ENCODE peak calls at places on chromosomes 6 and 20, in nine cellular contexts. One of them, this sample, is unnamed.

GRCh38 chr6:150670311-150670710 is 70.6 kb downstream of the PLEKHG1 start:
- DNase-seq in IMR-90: no peak
- DNase-seq in astrocyte of the spinal cord: no peak
- DNase-seq in A549: no peak
- DNase-seq in stimulated activated naive CD4-positive, alpha-beta T cell treated with Interleukin-2 at 50 U/mL for 16 hours: no peak
- DNase-seq in cardiac muscle cell: no peak
- DNase-seq in HL-60: no peak
- DNase-seq in stimulated activated CD8-positive, alpha-beta memory T cell treated with anti-CD3 and anti-CD28 coated beads, Interleukin-12 subunit alpha, Interleukin-12 subunit beta, amount 100 ng/mL, for 4 hours: no peak
- DNase-seq in Right ventricle myocardium inferior: no peak
- DNase-seq in this sample: no peak

GRCh38 chr20:21104921-21105320 is 1.2 kb downstream of the LINC00237 start:
- DNase-seq in IMR-90: no peak
- DNase-seq in astrocyte of the spinal cord: no peak
- DNase-seq in A549: no peak
- DNase-seq in stimulated activated naive CD4-positive, alpha-beta T cell treated with Interleukin-2 at 50 U/mL for 16 hours: no peak
- DNase-seq in cardiac muscle cell: no peak
- DNase-seq in HL-60: no peak
- DNase-seq in stimulated activated CD8-positive, alpha-beta memory T cell treated with anti-CD3 and anti-CD28 coated beads, Interleukin-12 subunit alpha, Interleukin-12 subunit beta, amount 100 ng/mL, for 4 hours: no peak
- DNase-seq in Right ventricle myocardium inferior: no peak
- DNase-seq in this sample: no peak

GRCh38 chr6:82270791-82271392 is 23.3 kb upstream of the IBTK start:
- DNase-seq in IMR-90: peak; percentile 52
- DNase-seq in astrocyte of the spinal cord: peak; percentile 50
- DNase-seq in A549: peak; percentile 49
- DNase-seq in stimulated activated naive CD4-positive, alpha-beta T cell treated with Interleukin-2 at 50 U/mL for 16 hours: no peak
- DNase-seq in cardiac muscle cell: peak; percentile 60
- DNase-seq in HL-60: no peak
- DNase-seq in stimulated activated CD8-positive, alpha-beta memory T cell treated with anti-CD3 and anti-CD28 coated beads, Interleukin-12 subunit alpha, Interleukin-12 subunit beta, amount 100 ng/mL, for 4 hours: no peak
- DNase-seq in Right ventricle myocardium inferior: no peak
- DNase-seq in this sample: no peak

GRCh38 chr6:155887431-155887830 is 431.8 kb upstream of the NOX3 start:
- DNase-seq in IMR-90: no peak
- DNase-seq in astrocyte of the spinal cord: no peak
- DNase-seq in A549: no peak
- DNase-seq in stimulated activated naive CD4-positive, alpha-beta T cell treated with Interleukin-2 at 50 U/mL for 16 hours: no peak
- DNase-seq in cardiac muscle cell: no peak
- DNase-seq in HL-60: no peak
- DNase-seq in stimulated activated CD8-positive, alpha-beta memory T cell treated with anti-CD3 and anti-CD28 coated beads, Interleukin-12 subunit alpha, Interleukin-12 subunit beta, amount 100 ng/mL, for 4 hours: no peak
- DNase-seq in Right ventricle myocardium inferior: no peak
- DNase-seq in this sample: no peak

GRCh38 chr6:108737594-108738546 is 110.4 kb upstream of the ARMC2 start:
- DNase-seq in IMR-90: peak; percentile 99
- DNase-seq in astrocyte of the spinal cord: peak; percentile 85
- DNase-seq in A549: peak; percentile 43
- DNase-seq in stimulated activated naive CD4-positive, alpha-beta T cell treated with Interleukin-2 at 50 U/mL for 16 hours: peak; percentile 43
- DNase-seq in cardiac muscle cell: peak; percentile 89
- DNase-seq in HL-60: no peak
- DNase-seq in stimulated activated CD8-positive, alpha-beta memory T cell treated with anti-CD3 and anti-CD28 coated beads, Interleukin-12 subunit alpha, Interleukin-12 subunit beta, amount 100 ng/mL, for 4 hours: no peak
- DNase-seq in Right ventricle myocardium inferior: peak; percentile 53
- DNase-seq in this sample: peak; percentile 73

GRCh38 chr20:31664696-31665354 is 27.1 kb downstream of the COX4I2 start:
- DNase-seq in IMR-90: no peak
- DNase-seq in astrocyte of the spinal cord: no peak
- DNase-seq in A549: no peak
- DNase-seq in stimulated activated naive CD4-positive, alpha-beta T cell treated with Interleukin-2 at 50 U/mL for 16 hours: no peak
- DNase-seq in cardiac muscle cell: no peak
- DNase-seq in HL-60: no peak
- DNase-seq in stimulated activated CD8-positive, alpha-beta memory T cell treated with anti-CD3 and anti-CD28 coated beads, Interleukin-12 subunit alpha, Interleukin-12 subunit beta, amount 100 ng/mL, for 4 hours: no peak
- DNase-seq in Right ventricle myocardium inferior: no peak
- DNase-seq in this sample: peak; percentile 80

GRCh38 chr6:129860901-129861665 is at the start of gene TMEM244:
- DNase-seq in IMR-90: peak; percentile 70
- DNase-seq in astrocyte of the spinal cord: peak; percentile 51
- DNase-seq in A549: no peak
- DNase-seq in stimulated activated naive CD4-positive, alpha-beta T cell treated with Interleukin-2 at 50 U/mL for 16 hours: peak; percentile 1
- DNase-seq in cardiac muscle cell: no peak
- DNase-seq in HL-60: no peak
- DNase-seq in stimulated activated CD8-positive, alpha-beta memory T cell treated with anti-CD3 and anti-CD28 coated beads, Interleukin-12 subunit alpha, Interleukin-12 subunit beta, amount 100 ng/mL, for 4 hours: no peak
- DNase-seq in Right ventricle myocardium inferior: no peak
- DNase-seq in this sample: no peak

GRCh38 chr6:113077794-113078193 is 730.7 kb downstream of the RFPL4B start:
- DNase-seq in IMR-90: no peak
- DNase-seq in astrocyte of the spinal cord: no peak
- DNase-seq in A549: no peak
- DNase-seq in stimulated activated naive CD4-positive, alpha-beta T cell treated with Interleukin-2 at 50 U/mL for 16 hours: no peak
- DNase-seq in cardiac muscle cell: no peak
- DNase-seq in HL-60: no peak
- DNase-seq in stimulated activated CD8-positive, alpha-beta memory T cell treated with anti-CD3 and anti-CD28 coated beads, Interleukin-12 subunit alpha, Interleukin-12 subunit beta, amount 100 ng/mL, for 4 hours: no peak
- DNase-seq in Right ventricle myocardium inferior: no peak
- DNase-seq in this sample: no peak

GRCh38 chr6:133774356-133774755 is 114.6 kb upstream of the TCF21 start:
- DNase-seq in IMR-90: peak; percentile 75
- DNase-seq in astrocyte of the spinal cord: peak; percentile 48
- DNase-seq in A549: no peak
- DNase-seq in stimulated activated naive CD4-positive, alpha-beta T cell treated with Interleukin-2 at 50 U/mL for 16 hours: no peak
- DNase-seq in cardiac muscle cell: peak; percentile 63
- DNase-seq in HL-60: no peak
- DNase-seq in stimulated activated CD8-positive, alpha-beta memory T cell treated with anti-CD3 and anti-CD28 coated beads, Interleukin-12 subunit alpha, Interleukin-12 subunit beta, amount 100 ng/mL, for 4 hours: no peak
- DNase-seq in Right ventricle myocardium inferior: no peak
- DNase-seq in this sample: no peak

GRCh38 chr6:150755042-150755441 is 110.5 kb upstream of the MTHFD1L start:
- DNase-seq in IMR-90: no peak
- DNase-seq in astrocyte of the spinal cord: no peak
- DNase-seq in A549: no peak
- DNase-seq in stimulated activated naive CD4-positive, alpha-beta T cell treated with Interleukin-2 at 50 U/mL for 16 hours: no peak
- DNase-seq in cardiac muscle cell: no peak
- DNase-seq in HL-60: no peak
- DNase-seq in stimulated activated CD8-positive, alpha-beta memory T cell treated with anti-CD3 and anti-CD28 coated beads, Interleukin-12 subunit alpha, Interleukin-12 subunit beta, amount 100 ng/mL, for 4 hours: no peak
- DNase-seq in Right ventricle myocardium inferior: no peak
- DNase-seq in this sample: no peak

GRCh38 chr6:164005312-164005711 is 590.8 kb downstream of the QKI start:
- DNase-seq in IMR-90: no peak
- DNase-seq in astrocyte of the spinal cord: no peak
- DNase-seq in A549: no peak
- DNase-seq in stimulated activated naive CD4-positive, alpha-beta T cell treated with Interleukin-2 at 50 U/mL for 16 hours: no peak
- DNase-seq in cardiac muscle cell: no peak
- DNase-seq in HL-60: no peak
- DNase-seq in stimulated activated CD8-positive, alpha-beta memory T cell treated with anti-CD3 and anti-CD28 coated beads, Interleukin-12 subunit alpha, Interleukin-12 subunit beta, amount 100 ng/mL, for 4 hours: no peak
- DNase-seq in Right ventricle myocardium inferior: no peak
- DNase-seq in this sample: no peak

GRCh38 chr6:39849764-39850163 is 57.6 kb downstream of the DAAM2 start:
- DNase-seq in IMR-90: peak; percentile 31
- DNase-seq in astrocyte of the spinal cord: no peak
- DNase-seq in A549: no peak
- DNase-seq in stimulated activated naive CD4-positive, alpha-beta T cell treated with Interleukin-2 at 50 U/mL for 16 hours: no peak
- DNase-seq in cardiac muscle cell: peak; percentile 67
- DNase-seq in HL-60: no peak
- DNase-seq in stimulated activated CD8-positive, alpha-beta memory T cell treated with anti-CD3 and anti-CD28 coated beads, Interleukin-12 subunit alpha, Interleukin-12 subunit beta, amount 100 ng/mL, for 4 hours: no peak
- DNase-seq in Right ventricle myocardium inferior: no peak
- DNase-seq in this sample: no peak

GRCh38 chr6:34517966-34518365 is 38.2 kb downstream of the SPDEF start:
- DNase-seq in IMR-90: no peak
- DNase-seq in astrocyte of the spinal cord: no peak
- DNase-seq in A549: no peak
- DNase-seq in stimulated activated naive CD4-positive, alpha-beta T cell treated with Interleukin-2 at 50 U/mL for 16 hours: no peak
- DNase-seq in cardiac muscle cell: no peak
- DNase-seq in HL-60: no peak
- DNase-seq in stimulated activated CD8-positive, alpha-beta memory T cell treated with anti-CD3 and anti-CD28 coated beads, Interleukin-12 subunit alpha, Interleukin-12 subunit beta, amount 100 ng/mL, for 4 hours: no peak
- DNase-seq in Right ventricle myocardium inferior: no peak
- DNase-seq in this sample: no peak

GRCh38 chr20:46563170-46563847 is 12.9 kb upstream of the OCSTAMP start:
- DNase-seq in IMR-90: no peak
- DNase-seq in astrocyte of the spinal cord: no peak
- DNase-seq in A549: no peak
- DNase-seq in stimulated activated naive CD4-positive, alpha-beta T cell treated with Interleukin-2 at 50 U/mL for 16 hours: no peak
- DNase-seq in cardiac muscle cell: peak; percentile 12
- DNase-seq in HL-60: no peak
- DNase-seq in stimulated activated CD8-positive, alpha-beta memory T cell treated with anti-CD3 and anti-CD28 coated beads, Interleukin-12 subunit alpha, Interleukin-12 subunit beta, amount 100 ng/mL, for 4 hours: no peak
- DNase-seq in Right ventricle myocardium inferior: no peak
- DNase-seq in this sample: peak; percentile 63

GRCh38 chr6:105326838-105327745 is 75.8 kb downstream of the PREP start:
- DNase-seq in IMR-90: peak; percentile 83
- DNase-seq in astrocyte of the spinal cord: peak; percentile 55
- DNase-seq in A549: no peak
- DNase-seq in stimulated activated naive CD4-positive, alpha-beta T cell treated with Interleukin-2 at 50 U/mL for 16 hours: no peak
- DNase-seq in cardiac muscle cell: no peak
- DNase-seq in HL-60: no peak
- DNase-seq in stimulated activated CD8-positive, alpha-beta memory T cell treated with anti-CD3 and anti-CD28 coated beads, Interleukin-12 subunit alpha, Interleukin-12 subunit beta, amount 100 ng/mL, for 4 hours: no peak
- DNase-seq in Right ventricle myocardium inferior: no peak
- DNase-seq in this sample: no peak

GRCh38 chr6:154995241-154996162 is at the start of gene TIAM2:
- DNase-seq in IMR-90: no peak
- DNase-seq in astrocyte of the spinal cord: peak; percentile 24
- DNase-seq in A549: peak; percentile 25
- DNase-seq in stimulated activated naive CD4-positive, alpha-beta T cell treated with Interleukin-2 at 50 U/mL for 16 hours: peak; percentile 15
- DNase-seq in cardiac muscle cell: peak; percentile 29
- DNase-seq in HL-60: no peak
- DNase-seq in stimulated activated CD8-positive, alpha-beta memory T cell treated with anti-CD3 and anti-CD28 coated beads, Interleukin-12 subunit alpha, Interleukin-12 subunit beta, amount 100 ng/mL, for 4 hours: peak; percentile 2
- DNase-seq in Right ventricle myocardium inferior: no peak
- DNase-seq in this sample: peak; percentile 62

GRCh38 chr20:4283011-4283410 is 267.7 kb upstream of the RNF24 start:
- DNase-seq in IMR-90: no peak
- DNase-seq in astrocyte of the spinal cord: no peak
- DNase-seq in A549: no peak
- DNase-seq in stimulated activated naive CD4-positive, alpha-beta T cell treated with Interleukin-2 at 50 U/mL for 16 hours: no peak
- DNase-seq in cardiac muscle cell: no peak
- DNase-seq in HL-60: no peak
- DNase-seq in stimulated activated CD8-positive, alpha-beta memory T cell treated with anti-CD3 and anti-CD28 coated beads, Interleukin-12 subunit alpha, Interleukin-12 subunit beta, amount 100 ng/mL, for 4 hours: no peak
- DNase-seq in Right ventricle myocardium inferior: no peak
- DNase-seq in this sample: no peak

GRCh38 chr6:134183844-134184243 is 131.4 kb upstream of the SLC2A12 start:
- DNase-seq in IMR-90: no peak
- DNase-seq in astrocyte of the spinal cord: no peak
- DNase-seq in A549: no peak
- DNase-seq in stimulated activated naive CD4-positive, alpha-beta T cell treated with Interleukin-2 at 50 U/mL for 16 hours: no peak
- DNase-seq in cardiac muscle cell: no peak
- DNase-seq in HL-60: no peak
- DNase-seq in stimulated activated CD8-positive, alpha-beta memory T cell treated with anti-CD3 and anti-CD28 coated beads, Interleukin-12 subunit alpha, Interleukin-12 subunit beta, amount 100 ng/mL, for 4 hours: no peak
- DNase-seq in Right ventricle myocardium inferior: no peak
- DNase-seq in this sample: no peak

GRCh38 chr6:100796049-100796823 is 84.9 kb downstream of the ASCC3 start:
- DNase-seq in IMR-90: no peak
- DNase-seq in astrocyte of the spinal cord: no peak
- DNase-seq in A549: no peak
- DNase-seq in stimulated activated naive CD4-positive, alpha-beta T cell treated with Interleukin-2 at 50 U/mL for 16 hours: no peak
- DNase-seq in cardiac muscle cell: no peak
- DNase-seq in HL-60: peak; percentile 42
- DNase-seq in stimulated activated CD8-positive, alpha-beta memory T cell treated with anti-CD3 and anti-CD28 coated beads, Interleukin-12 subunit alpha, Interleukin-12 subunit beta, amount 100 ng/mL, for 4 hours: no peak
- DNase-seq in Right ventricle myocardium inferior: no peak
- DNase-seq in this sample: no peak

GRCh38 chr20:51562027-51562333 is 19.5 kb upstream of the NFATC2 start:
- DNase-seq in IMR-90: peak; percentile 19
- DNase-seq in astrocyte of the spinal cord: peak; percentile 59
- DNase-seq in A549: peak; percentile 26
- DNase-seq in stimulated activated naive CD4-positive, alpha-beta T cell treated with Interleukin-2 at 50 U/mL for 16 hours: no peak
- DNase-seq in cardiac muscle cell: peak; percentile 28
- DNase-seq in HL-60: no peak
- DNase-seq in stimulated activated CD8-positive, alpha-beta memory T cell treated with anti-CD3 and anti-CD28 coated beads, Interleukin-12 subunit alpha, Interleukin-12 subunit beta, amount 100 ng/mL, for 4 hours: no peak
- DNase-seq in Right ventricle myocardium inferior: no peak
- DNase-seq in this sample: no peak

GRCh38 chr6:35967059-35967769 is 46.3 kb upstream of the SRPK1 start:
- DNase-seq in IMR-90: no peak
- DNase-seq in astrocyte of the spinal cord: no peak
- DNase-seq in A549: no peak
- DNase-seq in stimulated activated naive CD4-positive, alpha-beta T cell treated with Interleukin-2 at 50 U/mL for 16 hours: no peak
- DNase-seq in cardiac muscle cell: no peak
- DNase-seq in HL-60: no peak
- DNase-seq in stimulated activated CD8-positive, alpha-beta memory T cell treated with anti-CD3 and anti-CD28 coated beads, Interleukin-12 subunit alpha, Interleukin-12 subunit beta, amount 100 ng/mL, for 4 hours: no peak
- DNase-seq in Right ventricle myocardium inferior: no peak
- DNase-seq in this sample: no peak

GRCh38 chr6:166529571-166529970 is 56.9 kb downstream of the RAMACL start:
- DNase-seq in IMR-90: peak; percentile 74
- DNase-seq in astrocyte of the spinal cord: peak; percentile 12
- DNase-seq in A549: no peak
- DNase-seq in stimulated activated naive CD4-positive, alpha-beta T cell treated with Interleukin-2 at 50 U/mL for 16 hours: no peak
- DNase-seq in cardiac muscle cell: no peak
- DNase-seq in HL-60: no peak
- DNase-seq in stimulated activated CD8-positive, alpha-beta memory T cell treated with anti-CD3 and anti-CD28 coated beads, Interleukin-12 subunit alpha, Interleukin-12 subunit beta, amount 100 ng/mL, for 4 hours: no peak
- DNase-seq in Right ventricle myocardium inferior: no peak
- DNase-seq in this sample: no peak

GRCh38 chr6:150072201-150072600 is 3.3 kb upstream of the ULBP3 start:
- DNase-seq in IMR-90: peak; percentile 16
- DNase-seq in astrocyte of the spinal cord: no peak
- DNase-seq in A549: peak; percentile 87
- DNase-seq in stimulated activated naive CD4-positive, alpha-beta T cell treated with Interleukin-2 at 50 U/mL for 16 hours: peak; percentile 51
- DNase-seq in cardiac muscle cell: peak; percentile 14
- DNase-seq in HL-60: no peak
- DNase-seq in stimulated activated CD8-positive, alpha-beta memory T cell treated with anti-CD3 and anti-CD28 coated beads, Interleukin-12 subunit alpha, Interleukin-12 subunit beta, amount 100 ng/mL, for 4 hours: no peak
- DNase-seq in Right ventricle myocardium inferior: no peak
- DNase-seq in this sample: peak; percentile 73

GRCh38 chr6:111551521-111552231 is 54.0 kb downstream of the TRAF3IP2 start:
- DNase-seq in IMR-90: no peak
- DNase-seq in astrocyte of the spinal cord: no peak
- DNase-seq in A549: no peak
- DNase-seq in stimulated activated naive CD4-positive, alpha-beta T cell treated with Interleukin-2 at 50 U/mL for 16 hours: no peak
- DNase-seq in cardiac muscle cell: no peak
- DNase-seq in HL-60: no peak
- DNase-seq in stimulated activated CD8-positive, alpha-beta memory T cell treated with anti-CD3 and anti-CD28 coated beads, Interleukin-12 subunit alpha, Interleukin-12 subunit beta, amount 100 ng/mL, for 4 hours: no peak
- DNase-seq in Right ventricle myocardium inferior: no peak
- DNase-seq in this sample: no peak

GRCh38 chr20:53723621-53724020 is 130.0 kb upstream of the ZNF217 start:
- DNase-seq in IMR-90: no peak
- DNase-seq in astrocyte of the spinal cord: no peak
- DNase-seq in A549: no peak
- DNase-seq in stimulated activated naive CD4-positive, alpha-beta T cell treated with Interleukin-2 at 50 U/mL for 16 hours: no peak
- DNase-seq in cardiac muscle cell: no peak
- DNase-seq in HL-60: no peak
- DNase-seq in stimulated activated CD8-positive, alpha-beta memory T cell treated with anti-CD3 and anti-CD28 coated beads, Interleukin-12 subunit alpha, Interleukin-12 subunit beta, amount 100 ng/mL, for 4 hours: no peak
- DNase-seq in Right ventricle myocardium inferior: no peak
- DNase-seq in this sample: no peak

GRCh38 chr6:132213191-132213590 is 188.1 kb downstream of the MOXD1 start:
- DNase-seq in IMR-90: no peak
- DNase-seq in astrocyte of the spinal cord: no peak
- DNase-seq in A549: no peak
- DNase-seq in stimulated activated naive CD4-positive, alpha-beta T cell treated with Interleukin-2 at 50 U/mL for 16 hours: no peak
- DNase-seq in cardiac muscle cell: no peak
- DNase-seq in HL-60: no peak
- DNase-seq in stimulated activated CD8-positive, alpha-beta memory T cell treated with anti-CD3 and anti-CD28 coated beads, Interleukin-12 subunit alpha, Interleukin-12 subunit beta, amount 100 ng/mL, for 4 hours: no peak
- DNase-seq in Right ventricle myocardium inferior: no peak
- DNase-seq in this sample: no peak

GRCh38 chr20:7980332-7981046 is 39.1 kb downstream of the TMX4 start:
- DNase-seq in IMR-90: peak; percentile 64
- DNase-seq in astrocyte of the spinal cord: peak; percentile 45
- DNase-seq in A549: peak; percentile 70
- DNase-seq in stimulated activated naive CD4-positive, alpha-beta T cell treated with Interleukin-2 at 50 U/mL for 16 hours: peak; percentile 1
- DNase-seq in cardiac muscle cell: peak; percentile 77
- DNase-seq in HL-60: peak; percentile 48
- DNase-seq in stimulated activated CD8-positive, alpha-beta memory T cell treated with anti-CD3 and anti-CD28 coated beads, Interleukin-12 subunit alpha, Interleukin-12 subunit beta, amount 100 ng/mL, for 4 hours: no peak
- DNase-seq in Right ventricle myocardium inferior: no peak
- DNase-seq in this sample: no peak

GRCh38 chr6:43383021-43383667 is 13.7 kb upstream of the ZNF318 start:
- DNase-seq in IMR-90: peak; percentile 84
- DNase-seq in astrocyte of the spinal cord: peak; percentile 62
- DNase-seq in A549: no peak
- DNase-seq in stimulated activated naive CD4-positive, alpha-beta T cell treated with Interleukin-2 at 50 U/mL for 16 hours: no peak
- DNase-seq in cardiac muscle cell: peak; percentile 68
- DNase-seq in HL-60: no peak
- DNase-seq in stimulated activated CD8-positive, alpha-beta memory T cell treated with anti-CD3 and anti-CD28 coated beads, Interleukin-12 subunit alpha, Interleukin-12 subunit beta, amount 100 ng/mL, for 4 hours: no peak
- DNase-seq in Right ventricle myocardium inferior: no peak
- DNase-seq in this sample: no peak

GRCh38 chr6:56652231-56652630 is 9.5 kb upstream of the DST start:
- DNase-seq in IMR-90: peak; percentile 64
- DNase-seq in astrocyte of the spinal cord: peak; percentile 47
- DNase-seq in A549: no peak
- DNase-seq in stimulated activated naive CD4-positive, alpha-beta T cell treated with Interleukin-2 at 50 U/mL for 16 hours: no peak
- DNase-seq in cardiac muscle cell: peak; percentile 74
- DNase-seq in HL-60: no peak
- DNase-seq in stimulated activated CD8-positive, alpha-beta memory T cell treated with anti-CD3 and anti-CD28 coated beads, Interleukin-12 subunit alpha, Interleukin-12 subunit beta, amount 100 ng/mL, for 4 hours: no peak
- DNase-seq in Right ventricle myocardium inferior: no peak
- DNase-seq in this sample: no peak

GRCh38 chr6:72031471-72031870 is 145.1 kb downstream of the RIMS1 start:
- DNase-seq in IMR-90: no peak
- DNase-seq in astrocyte of the spinal cord: no peak
- DNase-seq in A549: no peak
- DNase-seq in stimulated activated naive CD4-positive, alpha-beta T cell treated with Interleukin-2 at 50 U/mL for 16 hours: no peak
- DNase-seq in cardiac muscle cell: no peak
- DNase-seq in HL-60: no peak
- DNase-seq in stimulated activated CD8-positive, alpha-beta memory T cell treated with anti-CD3 and anti-CD28 coated beads, Interleukin-12 subunit alpha, Interleukin-12 subunit beta, amount 100 ng/mL, for 4 hours: no peak
- DNase-seq in Right ventricle myocardium inferior: no peak
- DNase-seq in this sample: no peak

GRCh38 chr20:10059006-10059405 is 24.2 kb downstream of the ANKEF1 start:
- DNase-seq in IMR-90: no peak
- DNase-seq in astrocyte of the spinal cord: no peak
- DNase-seq in A549: no peak
- DNase-seq in stimulated activated naive CD4-positive, alpha-beta T cell treated with Interleukin-2 at 50 U/mL for 16 hours: no peak
- DNase-seq in cardiac muscle cell: no peak
- DNase-seq in HL-60: no peak
- DNase-seq in stimulated activated CD8-positive, alpha-beta memory T cell treated with anti-CD3 and anti-CD28 coated beads, Interleukin-12 subunit alpha, Interleukin-12 subunit beta, amount 100 ng/mL, for 4 hours: no peak
- DNase-seq in Right ventricle myocardium inferior: no peak
- DNase-seq in this sample: no peak

This sample was measured in right cardiac atrium.